ENCODE peak calls at places on chromosome 22, in eight cellular contexts. E is pancreas, G is GM23338, J is endothelial cell, P is fibroblast of lung, O is astrocyte of the spinal cord, W is adrenal gland, S is tibial nerve. A is an unnamed sample.
A peak's percentile ranks its signal among the peaks of the same experiment; 100 is the strongest.

GRCh38 chr22:32475428-32476010 is 908 bp downstream of the FBXO7 start:
- DNase-seq in J (peak; percentile 20), E (peak; percentile 61), W (peak; percentile 56), P (peak; percentile 51), O (peak; percentile 82), S (no peak), G (peak; percentile 39), A (peak; percentile 22)

GRCh38 chr22:37892566-37893338 is 13.3 kb upstream of the MICALL1 start:
- DNase-seq in G (no peak), S (peak; percentile 19), O (no peak), E (no peak), W (peak; percentile 42), J (no peak), P (no peak), A (no peak)

GRCh38 chr22:29380032-29380781 is 8.2 kb downstream of the AP1B1 start:
- DNase-seq in J (no peak), O (no peak), P (no peak), G (no peak), E (no peak), W (no peak), S (no peak), A (no peak)

GRCh38 chr22:49215840-49216239 is 611.8 kb downstream of the BRD1 start:
- DNase-seq in O (no peak), E (peak; percentile 6), P (no peak), S (no peak), J (no peak), G (no peak), W (peak; percentile 3), A (no peak)

GRCh38 chr22:30841264-30841663 is 127.3 kb downstream of the MORC2 start:
- DNase-seq in S (no peak), G (no peak), P (no peak), O (no peak), E (no peak), W (no peak), J (no peak), A (no peak)

GRCh38 chr22:49052023-49052538 is 775.6 kb downstream of the BRD1 start:
- DNase-seq in S (no peak), J (no peak), O (no peak), G (no peak), W (no peak), E (peak; percentile 59), P (peak; percentile 6), A (peak; percentile 42)

GRCh38 chr22:24271406-24271760 is 752 bp downstream of the SPECC1L start:
- DNase-seq in P (peak; percentile 38), J (no peak), E (no peak), S (peak; percentile 52), W (peak; percentile 60), G (no peak), O (no peak), A (no peak)

GRCh38 chr22:29343313-29343805 is 27.9 kb upstream of the RASL10A start:
- DNase-seq in G (no peak), P (peak; percentile 81), O (peak; percentile 74), S (no peak), W (no peak), J (no peak), E (peak; percentile 89), A (no peak)

GRCh38 chr22:37802310-37803194 is 5.2 kb upstream of the GCAT start:
- DNase-seq in P (peak; percentile 45), E (peak; percentile 85), S (peak; percentile 41), G (peak; percentile 90), O (peak; percentile 41), W (peak; percentile 73), J (peak; percentile 63), A (no peak)

GRCh38 chr22:29325785-29326315 is 10.4 kb upstream of the RASL10A start:
- DNase-seq in E (no peak), O (no peak), G (no peak), S (no peak), J (no peak), P (no peak), W (no peak), A (no peak)

GRCh38 chr22:27100323-27100722 is 442.9 kb downstream of the MIAT start:
- DNase-seq in P (no peak), J (no peak), O (no peak), W (no peak), G (peak; percentile 21), E (no peak), S (no peak), A (no peak)

GRCh38 chr22:27099896-27100295 is 442.5 kb downstream of the MIAT start:
- DNase-seq in E (no peak), G (peak; percentile 61), P (no peak), S (no peak), J (no peak), O (no peak), W (no peak), A (no peak)

GRCh38 chr22:27097933-27098332 is 440.5 kb downstream of the MIAT start:
- DNase-seq in J (no peak), O (peak; percentile 33), G (peak; percentile 20), E (no peak), P (peak; percentile 61), W (no peak), S (no peak), A (no peak)

GRCh38 chr22:27094633-27095308 is 437.4 kb downstream of the MIAT start:
- DNase-seq in W (no peak), J (no peak), O (peak; percentile 9), G (no peak), P (peak; percentile 91), E (no peak), S (no peak), A (no peak)

DNA sequence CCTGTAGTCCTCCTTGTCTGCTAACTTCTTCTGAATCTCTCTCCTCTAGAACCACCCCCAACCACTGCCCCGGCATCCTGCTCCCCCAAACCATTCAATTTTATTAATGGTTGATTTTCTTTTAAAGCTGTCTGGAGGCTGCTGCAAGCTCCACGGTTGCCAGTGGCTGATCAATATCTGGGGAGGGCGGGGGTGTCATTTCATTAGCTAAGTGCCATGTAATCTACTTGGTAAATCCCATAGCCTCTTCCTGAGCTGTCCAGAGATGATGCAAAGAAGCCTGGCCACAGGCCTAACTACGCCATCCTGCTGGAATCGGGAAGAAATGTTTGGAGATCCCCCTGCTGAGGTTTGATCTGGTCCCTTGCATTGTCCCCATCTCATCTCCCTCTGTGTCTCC is 440.1 kb downstream of the MIAT start:
- DNase-seq in P (peak; percentile 30), S (no peak), J (no peak), G (no peak), O (no peak), E (no peak), W (no peak), A (no peak)
- TF ChIP-seq CTCF in P (no peak), S (no peak), J (no peak), G (no peak), O (no peak), E (no peak), W (no peak), A (no peak)

GRCh38 chr22:19888131-19888746 is 33.6 kb upstream of the GNB1L start:
- DNase-seq in S (no peak), J (no peak), O (no peak), E (no peak), P (no peak), G (no peak), W (no peak), A (no peak)

GRCh38 chr22:19885841-19886592 is 31.3 kb upstream of the GNB1L start:
- DNase-seq in W (no peak), E (peak; percentile 43), P (no peak), J (no peak), G (no peak), S (no peak), O (no peak), A (no peak)

GRCh38 chr22:19887251-19887985 is 32.7 kb upstream of the GNB1L start:
- DNase-seq in G (no peak), O (no peak), E (no peak), J (no peak), S (no peak), W (no peak), P (no peak), A (no peak)

GRCh38 chr22:19884954-19885751 is 30.5 kb upstream of the GNB1L start:
- DNase-seq in E (peak; percentile 54), G (no peak), O (no peak), W (no peak), S (no peak), J (no peak), P (no peak), A (no peak)

DNA sequence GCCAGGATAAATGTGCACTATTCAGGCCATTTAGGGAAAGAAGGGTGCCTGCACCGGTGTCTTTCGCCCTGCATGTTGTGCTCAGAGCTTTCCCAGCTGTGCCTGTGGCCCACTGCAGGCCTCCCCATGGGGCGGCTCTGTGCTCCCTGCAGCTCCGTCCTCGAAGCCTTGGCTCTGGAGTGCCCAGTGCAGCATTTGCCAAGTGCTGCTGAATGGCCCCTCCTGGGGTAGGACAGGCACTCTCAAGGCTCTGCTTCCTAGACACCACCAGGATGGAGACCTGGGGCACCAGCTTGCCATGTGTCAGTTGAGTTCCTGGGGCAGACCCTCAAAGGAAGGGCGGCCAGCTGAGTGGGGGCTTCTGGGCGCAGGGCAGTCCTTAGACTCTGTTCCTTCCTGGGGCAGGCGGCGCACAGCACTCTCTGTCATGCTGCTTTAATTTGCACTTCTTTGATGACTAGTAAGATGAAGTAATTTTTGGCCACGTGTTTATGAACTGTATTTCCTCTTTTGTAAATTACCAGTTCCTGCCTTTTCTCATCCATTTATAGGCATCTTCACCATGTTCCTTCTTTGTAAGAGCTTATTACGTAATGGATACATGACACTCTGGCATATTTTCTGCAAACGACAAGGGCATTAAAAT is 32.1 kb upstream of the GNB1L start:
- DNase-seq in P (peak; percentile 76), O (peak; percentile 32), E (no peak), J (no peak), W (no peak), S (no peak), G (no peak), A (no peak)
- TF ChIP-seq CTCF in P (no peak), O (no peak), E (no peak), J (no peak), W (no peak), S (no peak), G (no peak), A (no peak)

GRCh38 chr22:36564422-36565151 is 35.6 kb upstream of the EIF3D start:
- DNase-seq in O (no peak), S (no peak), E (no peak), W (no peak), G (no peak), J (no peak), P (no peak), A (no peak)

GRCh38 chr22:36563444-36563843 is 34.5 kb upstream of the EIF3D start:
- DNase-seq in W (no peak), J (no peak), P (no peak), G (no peak), S (no peak), E (no peak), O (no peak), A (no peak)

GRCh38 chr22:36562261-36562835 is 33.4 kb upstream of the EIF3D start:
- DNase-seq in G (no peak), P (peak; percentile 48), S (no peak), O (peak; percentile 16), J (no peak), E (no peak), W (no peak), A (no peak)

GRCh38 chr22:36563898-36564297 is 34.9 kb upstream of the EIF3D start:
- DNase-seq in P (no peak), W (no peak), S (no peak), O (no peak), G (no peak), J (no peak), E (no peak), A (no peak)

GRCh38 chr22:36563001-36563400 is 34.0 kb upstream of the EIF3D start:
- DNase-seq in S (no peak), G (no peak), J (no peak), W (no peak), E (no peak), O (no peak), P (no peak), A (no peak)
- TF ChIP-seq CTCF in S (no peak), G (peak; percentile 38), J (no peak), W (no peak), E (no peak), O (no peak), P (no peak), A (no peak)

GRCh38 chr22:17460895-17461294 is 91.6 kb downstream of the CECR2 start:
- DNase-seq in W (no peak), S (no peak), E (no peak), J (no peak), P (no peak), O (no peak), G (no peak), A (no peak)
- TF ChIP-seq CTCF in W (no peak), S (no peak), E (no peak), J (no peak), P (no peak), O (no peak), G (no peak), A (no peak)

A was measured in natural killer cell.